ENCODE peak calls at places on chromosomes 2 and 18, in eight cellular contexts. N, Q, J, D, K, L, A and S are unnamed samples.

GRCh38 chr2:197950754-197951153 is 146.4 kb downstream of the PLCL1 start:
- ATAC-seq in N (no peak), Q (no peak), K (no peak), A (no peak), D (no peak), J (no peak), L (no peak), S (no peak)

GRCh38 chr18:41936471-41937134 is 18.4 kb upstream of the PIK3C3 start:
- ATAC-seq in A (no peak), N (no peak), J (no peak), L (no peak), Q (no peak), K (no peak), D (no peak), S (no peak)

GRCh38 chr2:28558918-28559317 is 63.1 kb downstream of the PLB1 start:
- ATAC-seq in Q (no peak), K (no peak), D (no peak), L (no peak), J (no peak), N (no peak), A (no peak), S (no peak)

GRCh38 chr2:239293450-239294430 is 107.1 kb downstream of the HDAC4 start:
- ATAC-seq in D (peak; percentile 9), L (peak; percentile 43), A (no peak), K (no peak), N (no peak), Q (no peak), J (peak; percentile 10), S (peak; percentile 95)

GRCh38 chr18:47928466-47928865 is 2.0 kb downstream of the SMAD2 start:
- ATAC-seq in J (no peak), A (no peak), K (no peak), D (no peak), N (no peak), Q (no peak), L (no peak), S (no peak)

GRCh38 chr2:100895402-100895801 is 75.5 kb downstream of the NPAS2 start:
- ATAC-seq in L (no peak), K (no peak), J (peak; percentile 87), A (peak; percentile 74), D (no peak), N (peak; percentile 26), Q (no peak), S (no peak)

GRCh38 chr2:96407041-96407918 is 71.7 kb downstream of the NCAPH start:
- ATAC-seq in Q (peak; percentile 88), N (peak; percentile 88), K (peak; percentile 86), J (peak; percentile 65), D (peak; percentile 93), L (peak; percentile 97), A (peak; percentile 38), S (peak; percentile 74)

GRCh38 chr18:67516432-67517223 is at the start of gene DSEL:
- ATAC-seq in K (peak; percentile 99), J (peak; percentile 98), Q (peak; percentile 93), D (peak; percentile 97), A (peak; percentile 96), L (peak; percentile 95), N (peak; percentile 95), S (peak; percentile 99)

GRCh38 chr2:9694661-9695060 is 63.9 kb upstream of the YWHAQ start:
- ATAC-seq in D (no peak), K (no peak), N (no peak), A (no peak), L (no peak), J (no peak), Q (peak; percentile 55), S (no peak)

GRCh38 chr2:32262105-32262504 is 2.6 kb downstream of the NLRC4 start:
- ATAC-seq in Q (no peak), L (no peak), J (peak; percentile 35), K (peak; percentile 80), N (no peak), A (no peak), D (no peak), S (no peak)